ENCODE peak calls at places on chromosome 10, in eight cellular contexts. N is hepatocyte; C is Panc1; F is aorta; D is CD8-positive, alpha-beta T cell; J is heart right ventricle; Y is keratinocyte; E is ovary. S is an unnamed sample. For H3K36me3, the result is how much of the 10 kb centered on the place peaks cover.

GRCh38 chr10:101467286-101467770 is 113.4 kb downstream of the BTRC start:
- DNase-seq in N (peak), C (peak), F (no peak), D (no peak), J (peak), Y (peak), E (no peak), S (peak)

GRCh38 chr10:34420273-34420672 is 394.8 kb downstream of the PARD3 start:
- DNase-seq in N (no peak), C (no peak), F (no peak), D (no peak), J (no peak), Y (no peak), E (no peak), S (no peak)

GRCh38 chr10:110006358-110007170 is 1.2 kb upstream of the ADD3 start:
- DNase-seq in N (peak), C (no peak), F (peak), D (no peak), J (peak), Y (no peak), E (no peak), S (peak)

GRCh38 chr10:32148864-32149256 is 92.6 kb upstream of the KIF5B start:
- DNase-seq in N (no peak), C (no peak), F (no peak), D (no peak), J (no peak), Y (no peak), E (no peak), S (no peak)

GRCh38 chr10:7407368-7408002 is 3.3 kb downstream of the SFMBT2 start:
- DNase-seq in N (peak), C (no peak), F (no peak), D (no peak), J (peak), Y (no peak), E (peak), S (no peak)

GRCh38 chr10:102072867-102073527 is 7.8 kb downstream of the HPS6 start:
- DNase-seq in N (peak), C (peak), F (peak), D (peak), J (peak), Y (peak), E (peak), S (peak)

GRCh38 chr10:103598654-103599115 is 105.2 kb downstream of the NEURL1 start:
- DNase-seq in N (peak), C (peak), F (peak), D (no peak), J (peak), Y (no peak), E (peak), S (peak)

GRCh38 chr10:14686356-14686755 is 88.3 kb downstream of the FAM107B start:
- DNase-seq in N (no peak), C (no peak), F (no peak), D (no peak), J (no peak), Y (no peak), E (no peak), S (no peak)

GRCh38 chr10:132977807-132978206 is 35.4 kb upstream of the CFAP46 start:
- DNase-seq in N (no peak), C (no peak), F (no peak), D (no peak), J (no peak), Y (no peak), E (no peak), S (no peak)

GRCh38 chr10:3040069-3040468 is 27.3 kb upstream of the PFKP start:
- DNase-seq in N (no peak), C (no peak), F (no peak), D (no peak), J (no peak), Y (no peak), E (no peak), S (no peak)

GRCh38 chr10:100360234-100360633 is 13.2 kb downstream of the SCD start:
- DNase-seq in N (no peak), C (no peak), F (no peak), D (no peak), J (no peak), Y (no peak), E (no peak), S (no peak)
- H3K36me3 ChIP-seq in N (under half), C (under half), F (under half), D (under half), J (under half), Y (half or more), E (under half), S (half or more)

GRCh38 chr10:21720090-21720489 is 186.1 kb downstream of the MLLT10 start:
- DNase-seq in N (no peak), C (no peak), F (no peak), D (no peak), J (no peak), Y (no peak), E (no peak), S (no peak)

GRCh38 chr10:21712975-21713374 is 178.9 kb downstream of the MLLT10 start:
- DNase-seq in N (no peak), C (no peak), F (no peak), D (no peak), J (no peak), Y (no peak), E (no peak), S (no peak)

GRCh38 chr10:21721000-21721670 is 187.1 kb downstream of the MLLT10 start:
- DNase-seq in N (no peak), C (no peak), F (no peak), D (no peak), J (no peak), Y (no peak), E (no peak), S (no peak)

GRCh38 chr10:21719502-21719901 is 185.5 kb downstream of the MLLT10 start:
- DNase-seq in N (no peak), C (no peak), F (no peak), D (no peak), J (no peak), Y (no peak), E (no peak), S (no peak)

DNA sequence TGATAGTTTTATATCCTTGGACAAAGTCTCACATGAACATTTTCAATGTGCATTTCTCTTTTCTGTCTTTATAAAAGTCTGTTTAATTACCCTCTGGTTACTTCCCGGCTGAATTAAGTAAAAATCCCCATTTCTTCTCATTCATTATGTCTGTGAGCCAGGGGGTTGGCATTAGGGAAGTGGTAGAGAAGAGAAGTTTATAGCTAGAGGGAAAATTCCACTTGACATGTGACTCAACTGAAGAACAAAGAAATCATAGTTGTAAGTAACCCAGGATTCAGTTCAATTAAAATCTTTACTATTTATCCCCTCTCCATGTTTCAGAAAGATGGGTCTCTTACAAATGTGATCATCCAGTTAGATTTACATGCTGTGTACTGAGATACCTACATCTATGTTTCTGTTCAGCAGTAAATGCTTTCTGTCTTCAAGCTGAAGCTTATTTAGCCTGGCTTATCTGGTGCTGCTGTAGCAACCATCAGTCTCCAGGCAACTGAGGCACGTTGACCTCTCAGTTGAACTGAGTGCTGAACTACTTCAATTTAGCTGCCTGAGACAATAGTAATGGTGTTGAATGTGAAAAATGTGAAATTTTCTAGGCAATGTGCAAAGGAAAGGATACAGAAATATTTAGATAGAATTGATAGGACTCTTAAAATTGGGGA is 181.6 kb downstream of the MLLT10 start:
- DNase-seq in N (no peak), C (no peak), F (no peak), D (no peak), J (no peak), Y (no peak), E (no peak), S (no peak)
- H3K36me3 ChIP-seq in N (under half), C (under half), F (under half), D (under half), J (half or more), Y (under half), E (under half), S (under half)

GRCh38 chr10:17233534-17233933 is 5.5 kb downstream of the VIM start:
- DNase-seq in N (no peak), C (no peak), F (no peak), D (no peak), J (no peak), Y (no peak), E (peak), S (no peak)

GRCh38 chr10:17236468-17236886 is 8.4 kb downstream of the VIM start:
- DNase-seq in N (no peak), C (no peak), F (no peak), D (no peak), J (no peak), Y (no peak), E (no peak), S (no peak)

GRCh38 chr10:17234541-17234940 is 6.5 kb downstream of the VIM start:
- DNase-seq in N (no peak), C (no peak), F (no peak), D (no peak), J (no peak), Y (no peak), E (no peak), S (no peak)

GRCh38 chr10:17237163-17237562 is 9.1 kb downstream of the VIM start:
- DNase-seq in N (no peak), C (no peak), F (no peak), D (no peak), J (no peak), Y (no peak), E (no peak), S (no peak)

DNA sequence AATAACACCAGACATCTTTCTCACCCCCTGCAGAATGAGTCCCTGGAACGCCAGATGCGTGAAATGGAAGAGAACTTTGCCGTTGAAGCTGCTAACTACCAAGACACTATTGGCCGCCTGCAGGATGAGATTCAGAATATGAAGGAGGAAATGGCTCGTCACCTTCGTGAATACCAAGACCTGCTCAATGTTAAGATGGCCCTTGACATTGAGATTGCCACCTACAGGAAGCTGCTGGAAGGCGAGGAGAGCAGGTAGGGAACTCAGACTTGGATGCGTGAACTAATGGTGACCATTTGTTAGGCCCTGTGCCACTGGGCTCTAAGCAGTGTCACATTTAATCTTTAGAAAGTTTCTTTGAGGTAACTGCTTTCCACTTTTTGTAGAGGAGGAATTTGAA is 7.1 kb downstream of the VIM start:
- DNase-seq in N (no peak), C (no peak), F (no peak), D (no peak), J (no peak), Y (no peak), E (no peak), S (no peak)
- H3K36me3 ChIP-seq in N (under half), C (under half), F (under half), D (half or more), J (half or more), Y (under half), E (under half), S (half or more)

GRCh38 chr10:78229950-78230675 is 196.4 kb downstream of the RPS24 start:
- DNase-seq in N (no peak), C (no peak), F (no peak), D (no peak), J (no peak), Y (no peak), E (no peak), S (no peak)
- H3K36me3 ChIP-seq in N (under half), C (under half), F (under half), D (under half), J (under half), Y (under half), E (under half), S (under half)

GRCh38 chr10:74107391-74107790 is 43.2 kb downstream of the AP3M1 start:
- DNase-seq in N (no peak), C (no peak), F (no peak), D (no peak), J (no peak), Y (no peak), E (no peak), S (no peak)

GRCh38 chr10:74104480-74104879 is 46.1 kb downstream of the AP3M1 start:
- DNase-seq in N (no peak), C (no peak), F (no peak), D (no peak), J (no peak), Y (no peak), E (no peak), S (no peak)

GRCh38 chr10:74103560-74104248 is 46.9 kb downstream of the AP3M1 start:
- DNase-seq in N (peak), C (no peak), F (no peak), D (no peak), J (no peak), Y (no peak), E (no peak), S (peak)

GRCh38 chr10:74109452-74109851 is 41.2 kb downstream of the AP3M1 start:
- DNase-seq in N (no peak), C (no peak), F (no peak), D (no peak), J (no peak), Y (no peak), E (no peak), S (no peak)

DNA sequence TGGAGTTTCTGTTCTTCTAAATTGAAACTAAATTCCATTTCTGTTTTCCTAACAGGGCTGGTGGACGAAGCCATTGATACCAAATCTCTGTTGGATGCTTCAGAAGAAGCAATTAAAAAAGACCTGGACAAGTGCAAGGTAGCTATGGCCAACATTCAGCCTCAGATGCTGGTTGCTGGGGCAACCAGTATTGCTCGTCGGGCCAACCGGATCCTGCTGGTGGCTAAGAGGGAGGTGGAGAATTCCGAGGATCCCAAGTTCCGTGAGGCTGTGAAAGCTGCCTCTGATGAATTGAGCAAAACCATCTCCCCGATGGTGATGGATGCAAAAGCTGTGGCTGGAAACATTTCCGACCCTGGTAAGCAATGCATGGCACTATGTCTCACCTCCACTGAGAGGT is 45.6 kb downstream of the AP3M1 start:
- DNase-seq in N (no peak), C (no peak), F (no peak), D (no peak), J (no peak), Y (no peak), E (no peak), S (no peak)
- H3K36me3 ChIP-seq in N (under half), C (half or more), F (under half), D (under half), J (half or more), Y (under half), E (under half), S (half or more)

DNA sequence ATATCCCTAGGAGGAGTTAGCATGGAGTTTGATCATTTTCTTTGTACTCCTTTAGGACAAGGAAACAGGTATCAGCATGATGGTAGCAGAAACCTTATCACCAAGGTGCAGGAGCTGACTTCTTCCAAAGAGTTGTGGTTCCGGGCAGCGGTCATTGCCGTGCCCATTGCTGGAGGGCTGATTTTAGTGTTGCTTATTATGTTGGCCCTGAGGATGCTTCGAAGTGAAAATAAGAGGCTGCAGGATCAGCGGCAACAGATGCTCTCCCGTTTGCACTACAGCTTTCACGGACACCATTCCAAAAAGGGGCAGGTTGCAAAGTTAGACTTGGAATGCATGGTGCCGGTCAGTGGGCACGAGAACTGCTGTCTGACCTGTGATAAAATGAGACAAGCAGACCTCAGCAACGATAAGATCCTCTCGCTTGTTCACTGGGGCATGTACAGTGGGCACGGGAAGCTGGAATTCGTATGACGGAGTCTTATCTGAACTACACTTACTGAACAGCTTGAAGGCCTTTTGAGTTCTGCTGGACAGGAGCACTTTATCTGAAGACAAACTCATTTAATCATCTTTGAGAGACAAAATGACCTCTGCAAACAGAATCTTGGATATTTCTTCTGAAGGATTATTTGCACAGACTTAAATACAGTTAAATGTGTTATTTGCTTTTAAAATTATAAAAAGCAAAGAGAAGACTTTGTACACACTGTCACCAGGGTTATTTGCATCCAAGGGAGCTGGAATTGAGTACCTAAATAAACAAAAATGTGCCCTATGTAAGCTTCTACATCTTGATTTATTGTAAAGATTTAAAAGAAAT is 4.8 kb downstream of the BAMBI start:
- DNase-seq in N (no peak), C (no peak), F (no peak), D (no peak), J (no peak), Y (no peak), E (no peak), S (no peak)
- H3K36me3 ChIP-seq in N (under half), C (under half), F (under half), D (under half), J (under half), Y (under half), E (under half), S (under half)

DNA sequence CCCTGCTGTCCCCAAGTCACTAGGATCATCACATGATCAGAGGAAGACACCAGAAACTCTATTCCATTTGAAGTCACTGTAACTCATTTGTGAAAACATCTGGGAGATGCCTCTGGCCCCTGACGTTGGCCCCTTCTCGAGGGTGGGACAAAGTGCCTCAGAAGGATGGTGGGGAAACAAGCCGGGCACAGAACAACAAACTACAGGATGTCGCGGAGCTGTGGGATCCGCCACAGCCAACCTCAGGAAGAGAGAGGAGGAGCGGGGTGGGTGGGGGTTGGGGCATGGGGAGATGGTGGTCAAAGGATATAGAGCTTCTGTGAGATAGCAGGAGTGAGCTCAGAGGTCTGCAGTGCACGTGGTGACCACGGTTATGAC is 265.6 kb upstream of the TCERG1L start:
- DNase-seq in N (no peak), C (no peak), F (no peak), D (no peak), J (no peak), Y (no peak), E (no peak), S (no peak)
- H3K36me3 ChIP-seq in N (under half), C (under half), F (under half), D (under half), J (under half), Y (under half), E (under half), S (under half)

GRCh38 chr10:121518321-121518720 is 79.9 kb downstream of the FGFR2 start:
- DNase-seq in N (no peak), C (no peak), F (no peak), D (no peak), J (no peak), Y (no peak), E (no peak), S (no peak)
- H3K36me3 ChIP-seq in N (under half), C (under half), F (under half), D (under half), J (under half), Y (under half), E (under half), S (under half)

GRCh38 chr10:59793924-59794323 is 40.7 kb upstream of the MRLN start:
- DNase-seq in N (no peak), C (no peak), F (no peak), D (no peak), J (no peak), Y (no peak), E (no peak), S (no peak)
- H3K36me3 ChIP-seq in N (under half), C (under half), F (under half), D (under half), J (half or more), Y (under half), E (under half), S (under half)

DNA sequence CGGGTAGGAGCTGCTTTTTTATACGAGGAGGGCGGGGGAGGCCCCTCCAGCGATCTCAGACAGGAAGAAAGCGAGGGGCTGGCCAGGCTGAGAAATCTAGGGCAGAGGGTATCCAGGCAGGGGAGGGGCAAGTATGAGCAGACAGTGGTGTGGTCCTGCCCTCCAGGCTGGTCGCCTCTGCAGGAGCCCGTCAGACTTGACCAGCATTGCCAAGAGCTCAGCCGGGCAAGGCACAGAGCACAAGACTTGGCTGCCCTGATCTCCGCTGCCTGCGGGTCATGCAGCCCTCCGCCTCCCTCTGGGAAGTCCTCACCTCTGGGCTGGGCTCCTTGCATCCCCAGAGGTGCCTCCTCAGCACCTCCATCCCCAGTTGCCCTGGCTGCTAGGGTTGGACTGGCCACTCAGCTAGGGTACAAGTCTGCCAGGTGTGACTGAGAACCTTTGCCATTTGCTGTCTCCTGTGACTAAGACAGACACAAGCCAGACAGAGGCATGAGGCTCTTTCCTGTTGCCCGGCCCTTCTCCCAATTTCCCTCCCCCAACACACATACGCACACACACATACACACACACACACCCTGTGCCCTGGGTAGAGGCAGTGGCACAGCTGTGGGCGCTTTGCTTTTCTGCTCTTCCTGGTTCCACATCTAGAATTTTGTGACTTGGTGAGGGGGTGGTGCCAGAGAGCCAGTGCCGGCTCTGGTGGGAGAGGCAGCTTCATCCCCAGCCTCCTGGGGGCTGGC is 59.1 kb upstream of the PPIF start:
- DNase-seq in N (no peak), C (no peak), F (no peak), D (no peak), J (no peak), Y (no peak), E (no peak), S (no peak)
- H3K36me3 ChIP-seq in N (under half), C (under half), F (under half), D (under half), J (half or more), Y (under half), E (under half), S (under half)

S was measured in brain microvascular endothelial cell.